ENCODE peak calls at places on chromosomes 16 and 17, in four cellular contexts. One of them, this sample, is unnamed.

GRCh38 chr17:41633498-41634197 is 9.3 kb upstream of the KRT17 start:
- DNase-seq in cardiac fibroblast: no peak
- DNase-seq in psoas muscle: no peak
- DNase-seq in choroid plexus epithelial cell: no peak
- DNase-seq in this sample: no peak

GRCh38 chr17:34567665-34568064 is 11.7 kb upstream of the TMEM132E start:
- DNase-seq in psoas muscle: no peak
- DNase-seq in cardiac fibroblast: no peak
- DNase-seq in choroid plexus epithelial cell: no peak
- DNase-seq in this sample: no peak

GRCh38 chr16:28974007-28974436 is 556 bp upstream of the SPNS1 start:
- DNase-seq in choroid plexus epithelial cell: peak; percentile 73
- DNase-seq in psoas muscle: peak; percentile 59
- DNase-seq in cardiac fibroblast: peak; percentile 80
- DNase-seq in this sample: peak; percentile 74

GRCh38 chr17:82754297-82755208 is 2.7 kb downstream of the TBCD start:
- DNase-seq in choroid plexus epithelial cell: peak; percentile 30
- DNase-seq in cardiac fibroblast: peak; percentile 15
- DNase-seq in psoas muscle: no peak
- DNase-seq in this sample: no peak

GRCh38 chr16:11250091-11250785 is 5.8 kb downstream of the SOCS1 start:
- DNase-seq in psoas muscle: no peak
- DNase-seq in choroid plexus epithelial cell: peak; percentile 27
- DNase-seq in cardiac fibroblast: peak; percentile 47
- DNase-seq in this sample: no peak

GRCh38 chr17:17053446-17054379 is 11.5 kb downstream of the MPRIP start:
- DNase-seq in cardiac fibroblast: no peak
- DNase-seq in choroid plexus epithelial cell: no peak
- DNase-seq in psoas muscle: no peak
- DNase-seq in this sample: no peak

GRCh38 chr16:88839026-88839529 is 17.7 kb downstream of the GALNS start:
- DNase-seq in cardiac fibroblast: no peak
- DNase-seq in psoas muscle: no peak
- DNase-seq in choroid plexus epithelial cell: no peak
- DNase-seq in this sample: no peak

GRCh38 chr17:8941520-8941919 is 24.0 kb downstream of the PIK3R5 start:
- DNase-seq in cardiac fibroblast: no peak
- DNase-seq in choroid plexus epithelial cell: no peak
- DNase-seq in psoas muscle: no peak
- DNase-seq in this sample: no peak

GRCh38 chr16:83143788-83144187 is 517.0 kb downstream of the CDH13 start:
- DNase-seq in cardiac fibroblast: peak; percentile 20
- DNase-seq in choroid plexus epithelial cell: peak; percentile 80
- DNase-seq in psoas muscle: no peak
- DNase-seq in this sample: peak; percentile 72

GRCh38 chr16:15996432-15997109 is 47.2 kb downstream of the ABCC1 start:
- DNase-seq in choroid plexus epithelial cell: peak; percentile 91
- DNase-seq in psoas muscle: peak; percentile 70
- DNase-seq in cardiac fibroblast: peak; percentile 92
- DNase-seq in this sample: peak; percentile 91

GRCh38 chr16:88539261-88539651 is 30.9 kb upstream of the ZC3H18 start:
- DNase-seq in cardiac fibroblast: no peak
- DNase-seq in psoas muscle: no peak
- DNase-seq in choroid plexus epithelial cell: no peak
- DNase-seq in this sample: no peak

GRCh38 chr16:9389543-9390207 is 298.2 kb downstream of the HAPSTR1 start:
- DNase-seq in cardiac fibroblast: no peak
- DNase-seq in choroid plexus epithelial cell: no peak
- DNase-seq in psoas muscle: no peak
- DNase-seq in this sample: no peak

GRCh38 chr17:11140028-11140427 is 101.0 kb upstream of the SHISA6 start:
- DNase-seq in choroid plexus epithelial cell: no peak
- DNase-seq in cardiac fibroblast: no peak
- DNase-seq in psoas muscle: no peak
- DNase-seq in this sample: no peak

GRCh38 chr17:44759916-44760243 is 1.1 kb downstream of the ADAM11 start:
- DNase-seq in cardiac fibroblast: no peak
- DNase-seq in psoas muscle: no peak
- DNase-seq in choroid plexus epithelial cell: no peak
- DNase-seq in this sample: no peak

GRCh38 chr16:68382296-68382718 is 66.0 kb downstream of the SMPD3 start:
- DNase-seq in psoas muscle: no peak
- DNase-seq in cardiac fibroblast: no peak
- DNase-seq in choroid plexus epithelial cell: no peak
- DNase-seq in this sample: no peak
- TF ChIP-seq CTCF in psoas muscle: no peak
- TF ChIP-seq CTCF in cardiac fibroblast: peak; percentile 30
- TF ChIP-seq CTCF in choroid plexus epithelial cell: peak; percentile 32
- TF ChIP-seq CTCF in this sample: peak; percentile 37

GRCh38 chr17:73091410-73091769 is 1.1 kb downstream of the SLC39A11 start:
- DNase-seq in cardiac fibroblast: no peak
- DNase-seq in choroid plexus epithelial cell: no peak
- DNase-seq in psoas muscle: no peak
- DNase-seq in this sample: peak; percentile 8

GRCh38 chr17:73091770-73092517 is 544 bp downstream of the SLC39A11 start:
- DNase-seq in choroid plexus epithelial cell: no peak
- DNase-seq in cardiac fibroblast: peak; percentile 26
- DNase-seq in psoas muscle: no peak
- DNase-seq in this sample: peak; percentile 25

GRCh38 chr17:73090396-73091202 is 1.9 kb downstream of the SLC39A11 start:
- DNase-seq in cardiac fibroblast: no peak
- DNase-seq in psoas muscle: no peak
- DNase-seq in choroid plexus epithelial cell: no peak
- DNase-seq in this sample: no peak

GRCh38 chr17:73092518-73093135 is at the start of gene SLC39A11:
- DNase-seq in cardiac fibroblast: peak; percentile 95
- DNase-seq in choroid plexus epithelial cell: peak; percentile 96
- DNase-seq in psoas muscle: peak; percentile 95
- DNase-seq in this sample: peak; percentile 88

DNA sequence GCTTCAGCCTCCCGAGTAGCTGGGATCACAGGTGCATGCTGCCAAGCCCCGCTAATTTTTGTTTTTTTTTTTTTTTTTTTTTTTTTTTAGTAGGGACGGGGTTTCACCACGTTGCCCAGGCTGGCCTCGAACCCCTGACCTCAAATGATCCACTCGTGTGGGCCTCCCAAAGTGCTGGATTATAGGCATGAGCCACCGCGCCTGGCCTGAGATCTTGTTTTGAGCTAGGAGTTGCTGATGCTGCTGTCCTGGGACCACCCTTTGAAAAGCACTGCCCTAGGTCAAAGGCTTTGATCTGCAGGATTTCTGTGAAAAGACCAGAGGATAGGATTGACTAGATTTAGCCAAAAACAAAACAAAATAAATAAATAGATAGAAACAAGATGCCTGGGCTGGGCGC is 798 bp upstream of the SLC39A11 start:
- DNase-seq in cardiac fibroblast: no peak
- DNase-seq in psoas muscle: no peak
- DNase-seq in choroid plexus epithelial cell: no peak
- DNase-seq in this sample: no peak
- H3K4me3 ChIP-seq in cardiac fibroblast: no peak overlapping the region
- H3K4me3 ChIP-seq in psoas muscle: peak overlapping the region; percentile 80
- H3K4me3 ChIP-seq in choroid plexus epithelial cell: no peak overlapping the region
- H3K4me3 ChIP-seq in this sample: no peak overlapping the region

GRCh38 chr16:67990018-67990386 is 9.3 kb downstream of the DPEP2 start:
- DNase-seq in cardiac fibroblast: no peak
- DNase-seq in choroid plexus epithelial cell: no peak
- DNase-seq in psoas muscle: no peak
- DNase-seq in this sample: no peak

GRCh38 chr16:67995423-67995822 is 3.9 kb downstream of the DPEP2 start:
- DNase-seq in choroid plexus epithelial cell: no peak
- DNase-seq in cardiac fibroblast: no peak
- DNase-seq in psoas muscle: no peak
- DNase-seq in this sample: no peak

GRCh38 chr16:67992661-67993206 is 6.5 kb downstream of the DPEP2 start:
- DNase-seq in choroid plexus epithelial cell: no peak
- DNase-seq in psoas muscle: no peak
- DNase-seq in cardiac fibroblast: no peak
- DNase-seq in this sample: no peak

GRCh38 chr16:67989322-67990017 is 9.2 kb upstream of the DPEP3 start:
- DNase-seq in cardiac fibroblast: no peak
- DNase-seq in choroid plexus epithelial cell: no peak
- DNase-seq in psoas muscle: no peak
- DNase-seq in this sample: no peak

DNA sequence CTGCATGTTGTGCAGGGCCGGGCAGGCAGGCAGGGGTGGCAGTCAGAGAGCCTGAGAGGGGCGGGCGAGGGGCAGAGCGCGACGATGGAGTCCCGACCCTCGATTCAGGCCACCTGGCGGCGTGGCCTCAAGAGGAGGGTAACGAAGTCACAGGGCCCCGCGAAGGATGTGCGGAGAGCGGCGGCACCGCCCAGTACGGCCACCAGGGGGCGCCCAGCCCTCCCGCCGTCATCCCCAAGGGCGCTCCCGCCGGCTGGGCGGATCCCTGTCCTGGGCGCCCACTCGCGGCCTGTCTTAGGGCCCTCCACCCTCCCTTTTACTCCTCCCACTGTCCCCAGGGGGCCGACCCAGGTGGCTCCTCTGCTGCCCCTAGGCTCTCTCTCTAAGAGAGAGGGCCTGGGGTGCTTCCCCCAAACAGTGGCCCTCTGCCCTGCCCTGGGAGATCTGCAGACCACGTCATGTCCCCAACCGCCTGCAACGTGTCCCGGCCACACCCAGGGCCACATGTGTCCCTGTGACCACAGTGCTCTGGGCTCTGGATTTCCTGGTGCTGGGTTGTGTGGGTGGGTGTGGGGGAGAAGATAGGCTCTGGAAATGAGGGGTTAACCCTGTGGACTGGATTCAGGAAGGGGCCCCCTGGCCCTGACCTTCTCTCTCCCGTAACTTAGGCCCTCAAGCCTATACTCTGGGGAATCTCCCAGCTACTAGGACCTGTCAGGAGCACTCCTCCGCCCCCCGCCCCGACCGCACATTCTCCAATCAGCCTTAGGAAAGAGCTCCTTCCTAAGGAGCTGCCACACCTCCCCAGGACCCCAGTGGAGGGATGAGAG is 5.9 kb downstream of the DPEP2 start:
- DNase-seq in cardiac fibroblast: peak; percentile 75
- DNase-seq in choroid plexus epithelial cell: peak; percentile 74
- DNase-seq in psoas muscle: peak; percentile 85
- DNase-seq in this sample: peak; percentile 59
- TF ChIP-seq CTCF in cardiac fibroblast: peak; percentile 74
- TF ChIP-seq CTCF in choroid plexus epithelial cell: peak; percentile 73
- TF ChIP-seq CTCF in psoas muscle: peak; percentile 100
- TF ChIP-seq CTCF in this sample: peak; percentile 86

GRCh38 chr17:75874323-75875181 is 3.8 kb downstream of the TRIM47 start:
- DNase-seq in choroid plexus epithelial cell: no peak
- DNase-seq in psoas muscle: no peak
- DNase-seq in cardiac fibroblast: no peak
- DNase-seq in this sample: no peak

GRCh38 chr17:75873587-75874322 is 4.6 kb downstream of the TRIM47 start:
- DNase-seq in choroid plexus epithelial cell: no peak
- DNase-seq in cardiac fibroblast: no peak
- DNase-seq in psoas muscle: no peak
- DNase-seq in this sample: no peak

GRCh38 chr17:75875940-75876189 is 2.5 kb downstream of the TRIM47 start:
- DNase-seq in choroid plexus epithelial cell: no peak
- DNase-seq in psoas muscle: no peak
- DNase-seq in cardiac fibroblast: peak; percentile 39
- DNase-seq in this sample: no peak

GRCh38 chr17:75875182-75875939 is 3.0 kb downstream of the TRIM47 start:
- DNase-seq in cardiac fibroblast: no peak
- DNase-seq in choroid plexus epithelial cell: no peak
- DNase-seq in psoas muscle: no peak
- DNase-seq in this sample: no peak

DNA sequence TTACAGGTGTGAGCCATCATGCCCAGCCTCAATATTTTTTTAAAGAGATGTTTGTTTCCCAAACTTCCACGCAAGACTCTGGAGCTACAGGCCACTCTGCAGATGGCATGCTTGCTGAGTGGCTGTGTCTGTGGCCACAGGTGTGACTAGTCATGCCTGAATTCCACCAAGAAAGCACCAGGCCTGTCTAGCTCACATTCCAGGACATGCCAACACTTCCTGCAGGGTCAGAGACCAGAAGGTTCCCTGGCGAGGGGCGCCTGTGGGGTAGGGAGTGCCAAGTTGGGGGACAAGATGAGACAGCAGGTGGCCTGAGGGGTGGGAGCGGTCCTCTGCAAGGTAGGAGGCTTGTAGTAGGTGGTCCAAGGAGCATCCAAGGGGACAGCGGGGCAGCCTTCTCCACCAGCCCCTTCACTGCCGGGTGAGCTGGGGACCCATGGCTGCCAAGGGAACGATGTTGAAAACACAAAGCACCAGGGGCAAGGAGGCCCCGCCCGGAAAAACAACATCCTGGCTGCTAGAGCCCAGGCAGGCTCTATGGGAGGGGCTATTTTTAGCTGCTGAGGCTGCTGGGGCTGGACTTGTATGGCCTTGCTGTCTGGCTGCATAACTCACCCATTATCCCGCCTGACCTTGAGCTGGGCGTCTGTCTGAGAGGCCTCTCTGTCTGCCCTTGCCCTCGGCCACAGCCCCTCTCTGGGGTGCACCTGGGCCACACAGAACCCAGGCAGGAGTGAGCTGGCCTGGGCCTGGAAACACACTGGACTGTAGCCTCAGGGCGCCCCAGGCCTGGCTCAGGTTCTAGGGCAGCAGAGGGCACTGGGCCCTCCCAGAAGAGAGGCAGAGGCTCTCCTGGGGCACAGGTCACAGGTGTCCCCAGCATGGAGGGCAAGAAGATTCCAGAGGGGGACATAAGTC is 5.7 kb downstream of the TRIM47 start:
- DNase-seq in choroid plexus epithelial cell: peak; percentile 86
- DNase-seq in psoas muscle: peak; percentile 81
- DNase-seq in cardiac fibroblast: peak; percentile 92
- DNase-seq in this sample: peak; percentile 83
- H3K4me3 ChIP-seq in choroid plexus epithelial cell: no peak overlapping the region
- H3K4me3 ChIP-seq in psoas muscle: no peak overlapping the region
- H3K4me3 ChIP-seq in cardiac fibroblast: no peak overlapping the region
- H3K4me3 ChIP-seq in this sample: no peak overlapping the region